ENCODE peak calls at places on chromosome 10, in nine cellular contexts. I is GM12878, U is HCT116, B is suprapubic skin, G is transverse colon, T is breast epithelium, K is stomach, L is HepG2, S is esophagus muscularis mucosa. X is an unnamed sample.

GRCh38 chr10:43304687-43305333 is 37.9 kb upstream of the RASGEF1A start:
- DNase-seq in I (no peak), U (no peak), B (peak), G (peak), T (peak), K (peak), L (no peak), S (peak), X (peak)

GRCh38 chr10:35564276-35564982 is 40.7 kb upstream of the GJD4 start:
- DNase-seq in I (no peak), U (no peak), B (no peak), G (peak), T (no peak), K (no peak), L (no peak), S (no peak), X (no peak)

GRCh38 chr10:131242007-131242406 is 69.5 kb downstream of the TCERG1L start:
- DNase-seq in I (no peak), U (peak), B (no peak), G (no peak), T (no peak), K (peak), L (peak), S (no peak), X (no peak)

GRCh38 chr10:103854687-103855423 is 521 bp downstream of the SH3PXD2A start:
- DNase-seq in I (no peak), U (no peak), B (no peak), G (peak), T (no peak), K (no peak), L (no peak), S (no peak), X (no peak)

GRCh38 chr10:31873724-31874123 is 54.9 kb downstream of the ARHGAP12 start:
- DNase-seq in I (no peak), U (no peak), B (no peak), G (no peak), T (no peak), K (no peak), L (no peak), S (no peak), X (no peak)

GRCh38 chr10:69439813-69440506 is 11.3 kb upstream of the TSPAN15 start:
- DNase-seq in I (no peak), U (no peak), B (no peak), G (peak), T (no peak), K (peak), L (peak), S (no peak), X (peak)

GRCh38 chr10:108421256-108421655 is 1256.8 kb upstream of the SORCS1 start:
- DNase-seq in I (no peak), U (no peak), B (no peak), G (no peak), T (no peak), K (no peak), L (no peak), S (no peak), X (peak)

GRCh38 chr10:127148066-127148932 is 48.1 kb downstream of the INSYN2A start:
- DNase-seq in I (no peak), U (peak), B (no peak), G (no peak), T (no peak), K (no peak), L (no peak), S (no peak), X (no peak)

GRCh38 chr10:53025172-53025651 is 252.6 kb upstream of the MBL2 start:
- DNase-seq in I (no peak), U (no peak), B (no peak), G (no peak), T (no peak), K (no peak), L (peak), S (no peak), X (no peak)

GRCh38 chr10:76397210-76397881 is 965.9 kb downstream of the LRMDA start:
- DNase-seq in I (no peak), U (no peak), B (no peak), G (no peak), T (no peak), K (no peak), L (no peak), S (no peak), X (no peak)

GRCh38 chr10:4812952-4813351 is 13.1 kb upstream of the AKR1E2 start:
- DNase-seq in I (no peak), U (peak), B (no peak), G (no peak), T (no peak), K (no peak), L (peak), S (no peak), X (no peak)

GRCh38 chr10:110651044-110651958 is 7.2 kb downstream of the RBM20 start:
- DNase-seq in I (no peak), U (no peak), B (no peak), G (no peak), T (no peak), K (no peak), L (no peak), S (peak), X (no peak)

DNA sequence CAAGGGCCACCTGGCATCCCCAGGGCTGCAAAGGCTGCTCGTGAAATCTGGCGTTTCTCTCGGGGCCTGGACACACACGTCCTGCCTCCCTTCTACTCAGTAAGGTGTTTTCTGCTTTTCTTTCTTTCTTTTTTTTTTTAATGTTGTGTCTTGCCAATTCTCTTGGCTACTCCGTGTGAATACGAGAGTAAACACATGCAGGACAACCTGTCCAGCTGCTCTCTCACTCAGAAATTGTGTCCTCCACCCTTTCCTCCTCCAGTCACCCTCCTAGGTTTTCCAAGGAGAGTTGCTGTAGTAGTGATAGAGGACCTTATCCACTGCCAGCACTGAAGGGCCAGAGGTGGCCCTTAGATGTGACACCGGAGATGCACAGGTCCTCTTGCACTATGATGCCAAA is 858 bp upstream of the TEX36 start:
- DNase-seq in I (no peak), U (no peak), B (no peak), G (no peak), T (no peak), K (no peak), L (no peak), S (no peak), X (no peak)
- TF ChIP-seq POLR2AphosphoS5 in I (no peak), U (no peak), B (no peak), G (no peak), T (no peak), K (no peak), L (no peak), S (no peak), X (no peak)

GRCh38 chr10:113442340-113442739 is 110.5 kb upstream of the HABP2 start:
- DNase-seq in I (no peak), U (no peak), B (no peak), G (no peak), T (no peak), K (no peak), L (no peak), S (no peak), X (no peak)
- H3K27ac ChIP-seq in I (no peak), U (no peak), B (no peak), G (no peak), T (no peak), K (no peak), L (no peak), S (no peak), X (no peak)

GRCh38 chr10:77637474-77637985 is at the start of gene KCNMA1:
- DNase-seq in I (no peak), U (no peak), B (no peak), G (peak), T (no peak), K (no peak), L (no peak), S (no peak), X (no peak)
- TF ChIP-seq POLR2AphosphoS5 in I (no peak), U (no peak), B (no peak), G (no peak), T (no peak), K (no peak), L (no peak), S (no peak), X (no peak)

DNA sequence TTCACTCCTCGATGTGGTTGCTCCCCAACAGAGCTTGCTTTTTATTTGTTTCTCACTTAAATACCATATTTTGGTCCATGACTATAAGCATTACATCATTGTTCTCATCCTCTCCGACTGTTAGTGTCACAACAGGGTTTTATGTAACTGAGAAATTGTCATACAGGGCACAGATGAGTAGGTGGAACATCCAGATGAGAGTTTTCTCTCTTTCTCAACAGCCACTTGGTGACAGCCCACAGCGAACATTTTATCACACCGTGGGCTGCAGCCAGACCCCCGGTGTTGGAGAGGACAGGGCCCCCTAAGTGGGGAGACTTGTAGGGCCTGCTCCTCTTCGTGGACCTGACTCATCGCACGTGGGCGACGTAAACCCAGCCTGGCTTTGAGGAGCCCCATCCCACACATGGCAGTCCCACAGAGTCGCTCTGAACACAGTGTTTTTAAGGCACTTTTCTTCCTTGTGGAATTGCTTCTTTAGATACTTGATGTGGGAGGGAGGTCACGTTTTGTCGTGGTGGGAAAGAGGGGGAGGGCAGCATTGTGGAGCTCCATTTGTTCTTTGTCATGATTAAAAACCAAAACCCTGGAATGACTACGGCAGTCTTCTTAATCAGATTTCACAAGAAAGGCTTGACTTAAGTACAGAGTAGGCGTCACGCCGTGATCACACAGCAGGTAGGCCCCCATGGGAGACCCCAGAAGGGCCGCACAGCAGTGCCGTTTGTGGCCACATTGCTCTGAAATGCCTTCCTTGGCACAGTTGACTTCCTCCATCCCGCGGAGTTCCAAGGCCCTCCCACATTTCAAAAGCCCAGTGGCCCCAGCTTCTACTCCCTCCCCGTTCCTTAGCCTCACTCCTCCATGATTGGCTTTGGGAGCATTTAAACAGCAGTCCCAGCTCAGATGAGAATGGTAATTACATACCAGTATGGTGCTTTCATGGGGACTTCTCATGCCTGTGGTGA is 220.6 kb downstream of the CCDC3 start:
- DNase-seq in I (no peak), U (no peak), B (no peak), G (no peak), T (no peak), K (no peak), L (no peak), S (no peak), X (no peak)
- H3K27ac ChIP-seq in I (no peak), U (no peak), B (no peak), G (no peak), T (peak), K (no peak), L (no peak), S (no peak), X (no peak)